ENCODE peak calls at places on chromosomes 6 and 20, in nine cellular contexts. W is ascending aorta; Y is left ventricle myocardium inferior; K is mucosa of descending colon; X is H9; T is naive thymus-derived CD4-positive, alpha-beta T cell; G is psoas muscle; B is CD4-positive, CD25-positive, alpha-beta regulatory T cell; I is BE2C. Z is an unnamed sample. For H3K4me1, the result is how much of the 10 kb centered on the place peaks cover.

GRCh38 chr20:33789109-33789857 is 21.9 kb upstream of the CHMP4B start:
- DNase-seq in W (peak), Y (no peak), K (peak), X (no peak), T (no peak), G (peak), B (no peak), I (peak), Z (no peak)

GRCh38 chr20:11195169-11195568 is 521.4 kb upstream of the JAG1 start:
- DNase-seq in W (no peak), Y (peak), K (peak), X (no peak), T (no peak), G (peak), B (no peak), I (no peak), Z (no peak)

GRCh38 chr6:118618676-118619377 is 32.6 kb downstream of the CEP85L start:
- DNase-seq in W (peak), Y (peak), K (no peak), X (peak), T (peak), G (peak), B (peak), I (peak), Z (peak)

GRCh38 chr20:9769954-9770353 is 68.9 kb downstream of the PAK5 start:
- DNase-seq in W (no peak), Y (no peak), K (no peak), X (no peak), T (no peak), G (no peak), B (no peak), I (no peak), Z (no peak)

GRCh38 chr20:59620860-59621485 is 16.6 kb downstream of the PHACTR3 start:
- DNase-seq in W (no peak), Y (no peak), K (no peak), X (no peak), T (no peak), G (no peak), B (no peak), I (no peak), Z (no peak)

GRCh38 chr6:135419162-135419561 is 78.4 kb downstream of the AHI1 start:
- DNase-seq in W (no peak), Y (no peak), K (no peak), X (no peak), T (no peak), G (no peak), B (no peak), I (no peak), Z (no peak)

GRCh38 chr6:113496157-113496556 is 361.0 kb upstream of the MARCKS start:
- DNase-seq in W (no peak), Y (no peak), K (no peak), X (no peak), T (no peak), G (no peak), B (no peak), I (no peak), Z (no peak)

GRCh38 chr6:138538390-138539031 is 39.2 kb upstream of the NHSL1 start:
- DNase-seq in W (no peak), Y (peak), K (no peak), X (no peak), T (no peak), G (no peak), B (no peak), I (no peak), Z (no peak)

GRCh38 chr6:12645941-12646340 is 70.6 kb upstream of the PHACTR1 start:
- DNase-seq in W (no peak), Y (no peak), K (no peak), X (no peak), T (no peak), G (no peak), B (no peak), I (no peak), Z (no peak)

GRCh38 chr6:10749734-10750133 is 2.1 kb downstream of the TMEM14B start:
- DNase-seq in W (no peak), Y (no peak), K (no peak), X (no peak), T (no peak), G (no peak), B (no peak), I (no peak), Z (no peak)

GRCh38 chr6:80523029-80523428 is 416.6 kb downstream of the BCKDHB start:
- DNase-seq in W (no peak), Y (no peak), K (no peak), X (no peak), T (no peak), G (no peak), B (no peak), I (no peak), Z (no peak)

GRCh38 chr6:7467007-7467897 is 74.2 kb upstream of the DSP start:
- DNase-seq in W (no peak), Y (no peak), K (no peak), X (no peak), T (no peak), G (no peak), B (no peak), I (no peak), Z (no peak)

GRCh38 chr6:27617700-27618689 is 145.1 kb upstream of the ZNF184 start:
- DNase-seq in W (no peak), Y (no peak), K (no peak), X (peak), T (no peak), G (no peak), B (no peak), I (peak), Z (no peak)

GRCh38 chr6:113055086-113055485 is 708.0 kb downstream of the RFPL4B start:
- DNase-seq in W (no peak), Y (no peak), K (no peak), X (no peak), T (no peak), G (no peak), B (no peak), I (no peak), Z (no peak)

GRCh38 chr6:28693033-28693750 is 167.5 kb downstream of the GPX5 start:
- DNase-seq in W (no peak), Y (no peak), K (no peak), X (no peak), T (no peak), G (no peak), B (no peak), I (no peak), Z (no peak)

DNA sequence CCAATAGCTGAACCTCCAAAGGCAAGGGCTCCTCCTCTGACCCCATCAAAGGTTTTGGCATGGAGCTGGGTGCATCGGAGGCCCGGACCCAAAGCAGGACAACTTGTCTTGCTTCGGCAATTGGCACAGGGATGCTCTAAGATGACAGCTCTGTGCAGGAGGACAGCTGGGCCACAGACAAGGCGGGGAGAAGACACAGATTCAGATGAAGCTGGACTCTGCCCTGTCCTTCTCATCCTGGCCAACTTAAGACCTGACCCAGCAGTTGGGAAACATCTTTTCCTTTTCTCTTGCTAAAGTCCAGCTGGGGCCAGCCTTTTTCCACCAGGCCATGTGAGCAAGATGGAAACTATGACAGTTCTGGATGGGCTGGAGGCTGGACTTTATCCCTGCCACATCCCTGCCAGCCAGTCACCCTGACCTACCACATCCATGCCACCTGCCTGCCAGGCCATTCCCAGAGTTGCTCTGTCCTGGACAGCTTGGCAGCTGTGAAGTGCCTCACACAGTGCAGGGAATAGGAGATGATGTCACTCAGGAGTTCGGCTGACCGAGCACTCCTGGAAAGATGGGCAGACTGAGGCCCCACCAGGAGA is 12.7 kb upstream of the PSMF1 start:
- DNase-seq in W (no peak), Y (no peak), K (no peak), X (no peak), T (no peak), G (no peak), B (no peak), I (no peak), Z (no peak)
- H3K4me1 ChIP-seq in W (under half), Y (under half), K (under half), X (under half), T (under half), G (under half), B (under half), I (under half), Z (under half)

GRCh38 chr20:49562341-49563014 is 5.5 kb downstream of the PTGIS start:
- DNase-seq in W (peak), Y (peak), K (peak), X (peak), T (no peak), G (peak), B (no peak), I (no peak), Z (no peak)

GRCh38 chr20:49560186-49560585 is 7.8 kb downstream of the PTGIS start:
- DNase-seq in W (no peak), Y (no peak), K (no peak), X (no peak), T (no peak), G (no peak), B (no peak), I (no peak), Z (no peak)

GRCh38 chr20:49560646-49561045 is 7.3 kb downstream of the PTGIS start:
- DNase-seq in W (peak), Y (no peak), K (no peak), X (no peak), T (no peak), G (no peak), B (no peak), I (no peak), Z (no peak)

GRCh38 chr20:49561806-49562205 is 6.1 kb downstream of the PTGIS start:
- DNase-seq in W (no peak), Y (no peak), K (no peak), X (no peak), T (no peak), G (no peak), B (no peak), I (no peak), Z (no peak)

DNA sequence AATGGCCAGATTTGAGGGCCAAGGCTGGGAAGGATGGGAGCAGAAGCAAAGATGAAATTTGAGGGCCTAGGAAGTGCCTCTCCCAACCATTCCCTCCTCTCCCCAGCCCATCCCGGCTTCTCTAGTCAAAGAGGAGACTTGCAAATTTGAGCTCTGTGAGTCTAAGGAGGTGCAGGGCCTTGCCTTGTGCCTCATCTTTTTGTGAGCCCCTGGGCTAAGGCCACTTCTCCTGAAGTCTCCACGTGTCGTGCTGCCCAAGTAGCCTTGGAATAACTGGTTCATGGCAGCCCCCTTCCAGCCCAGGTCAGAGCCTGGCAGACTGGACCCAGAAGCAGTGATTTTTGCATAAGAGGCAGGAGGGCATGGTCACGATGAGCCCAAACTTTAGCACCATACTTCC is 6.7 kb downstream of the PTGIS start:
- DNase-seq in W (peak), Y (no peak), K (no peak), X (no peak), T (no peak), G (no peak), B (no peak), I (no peak), Z (no peak)
- H3K4me1 ChIP-seq in W (half or more), Y (under half), K (under half), X (under half), T (under half), G (under half), B (under half), I (under half), Z (under half)

GRCh38 chr6:33204165-33204414 is 365 bp upstream of the HSD17B8 start:
- DNase-seq in W (no peak), Y (no peak), K (no peak), X (no peak), T (no peak), G (no peak), B (no peak), I (no peak), Z (no peak)

GRCh38 chr6:33201935-33202334 is 1.3 kb downstream of the SLC39A7 start:
- DNase-seq in W (peak), Y (no peak), K (no peak), X (no peak), T (no peak), G (no peak), B (no peak), I (no peak), Z (no peak)

GRCh38 chr6:33204415-33205171 is at the start of gene HSD17B8:
- DNase-seq in W (peak), Y (peak), K (peak), X (peak), T (peak), G (peak), B (peak), I (peak), Z (peak)

GRCh38 chr6:33202799-33203198 is 1.7 kb upstream of the HSD17B8 start:
- DNase-seq in W (peak), Y (no peak), K (no peak), X (no peak), T (no peak), G (peak), B (no peak), I (no peak), Z (no peak)

DNA sequence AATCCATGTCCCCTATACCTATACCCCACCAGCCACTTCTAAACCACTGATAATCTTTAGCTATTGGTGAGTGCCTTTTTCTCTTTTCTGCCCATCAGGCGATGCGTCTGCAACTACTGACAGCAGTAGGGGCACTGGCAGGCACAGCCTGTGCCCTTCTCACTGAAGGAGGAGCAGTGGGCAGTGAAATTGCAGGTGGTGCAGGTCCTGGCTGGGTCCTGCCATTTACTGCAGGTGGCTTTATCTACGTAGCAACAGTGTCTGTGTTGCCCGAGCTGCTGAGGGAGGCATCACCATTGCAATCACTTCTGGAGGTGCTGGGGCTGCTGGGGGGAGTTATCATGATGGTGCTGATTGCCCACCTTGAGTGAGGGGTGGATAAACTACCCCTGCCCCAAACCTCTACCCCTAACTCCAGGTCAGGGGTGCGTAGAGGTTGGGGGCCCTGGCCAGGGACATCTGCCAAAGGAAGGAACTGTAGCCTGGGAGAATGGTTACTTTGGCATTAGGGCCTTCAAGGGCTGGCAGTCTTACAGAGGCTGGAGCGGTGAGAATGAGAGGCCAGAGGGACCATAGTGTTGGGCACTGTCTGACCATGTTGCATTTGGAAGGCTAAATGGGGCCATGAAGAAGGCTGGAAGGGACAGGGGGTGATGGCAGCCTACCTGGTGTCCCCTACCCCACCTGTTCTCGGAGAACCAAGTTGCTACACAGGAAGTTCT is 851 bp upstream of the HSD17B8 start:
- DNase-seq in W (peak), Y (no peak), K (no peak), X (no peak), T (no peak), G (peak), B (no peak), I (no peak), Z (no peak)
- H3K4me1 ChIP-seq in W (under half), Y (half or more), K (under half), X (under half), T (under half), G (under half), B (half or more), I (under half), Z (half or more)

GRCh38 chr20:62065669-62066338 is at the start of gene TAF4:
- DNase-seq in W (peak), Y (peak), K (peak), X (peak), T (peak), G (peak), B (peak), I (peak), Z (peak)

GRCh38 chr20:62064788-62065668 is 653 bp downstream of the TAF4 start:
- DNase-seq in W (no peak), Y (no peak), K (no peak), X (no peak), T (no peak), G (peak), B (no peak), I (peak), Z (no peak)

GRCh38 chr20:62066983-62067433 is 1.3 kb upstream of the TAF4 start:
- DNase-seq in W (no peak), Y (no peak), K (no peak), X (peak), T (no peak), G (no peak), B (no peak), I (no peak), Z (no peak)

GRCh38 chr20:62067547-62068260 is 2.0 kb upstream of the TAF4 start:
- DNase-seq in W (no peak), Y (no peak), K (no peak), X (no peak), T (no peak), G (no peak), B (no peak), I (no peak), Z (no peak)

DNA sequence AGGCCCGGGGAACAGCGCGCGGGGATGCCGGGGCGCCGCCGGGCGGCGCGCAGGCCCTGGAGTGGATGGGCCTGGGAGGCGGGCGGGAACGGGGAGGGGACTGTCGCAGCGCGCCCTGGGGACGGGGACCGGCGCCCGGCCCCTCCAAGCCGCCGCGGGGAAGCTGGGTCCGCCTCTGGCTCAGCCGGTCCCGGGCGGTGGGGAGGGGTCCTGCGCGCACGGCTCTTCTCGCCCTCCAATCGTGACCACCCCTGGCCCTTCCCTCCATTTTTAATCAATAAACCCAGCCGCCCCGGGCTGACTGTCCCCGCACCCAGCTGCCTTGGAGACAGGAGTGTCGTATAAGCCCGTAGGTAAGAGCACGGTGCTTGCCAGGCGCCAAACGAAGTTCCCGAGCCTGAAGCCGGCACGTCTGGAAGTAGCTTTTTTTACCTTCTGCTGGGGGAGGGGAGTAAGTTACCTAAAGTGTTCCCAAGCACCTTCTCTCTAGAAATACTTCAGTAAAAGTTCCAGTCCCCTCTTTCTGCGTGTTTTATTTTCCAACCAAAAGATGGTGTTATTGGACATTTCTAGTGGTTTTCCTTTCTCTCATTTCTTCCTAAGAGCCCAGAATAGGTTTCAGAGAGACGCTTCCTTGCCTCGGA is 780 bp upstream of the TAF4 start:
- DNase-seq in W (no peak), Y (peak), K (peak), X (peak), T (peak), G (peak), B (peak), I (peak), Z (peak)
- H3K4me1 ChIP-seq in W (under half), Y (under half), K (under half), X (under half), T (under half), G (under half), B (under half), I (under half), Z (under half)

DNA sequence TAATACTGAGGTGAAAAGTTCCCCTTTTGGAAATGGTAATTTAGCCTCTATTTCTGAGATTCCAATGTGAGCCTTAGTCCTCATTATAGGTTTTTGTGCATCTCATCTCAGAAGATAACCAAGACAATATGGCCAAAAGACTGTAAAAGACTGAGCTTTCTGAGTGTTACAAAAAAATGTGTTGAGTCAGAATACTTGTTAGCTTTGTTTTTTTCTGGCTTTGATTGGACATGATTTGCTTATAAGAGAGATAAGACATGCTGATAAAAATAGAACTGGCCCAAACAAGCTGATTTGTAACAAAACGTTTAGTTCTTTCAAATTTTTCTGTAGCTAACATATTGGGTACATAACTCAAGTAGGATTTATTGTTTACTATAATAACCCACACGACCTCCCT is 33.0 kb downstream of the FILIP1 start:
- DNase-seq in W (no peak), Y (no peak), K (no peak), X (no peak), T (no peak), G (no peak), B (no peak), I (no peak), Z (no peak)
- H3K4me1 ChIP-seq in W (under half), Y (half or more), K (under half), X (under half), T (under half), G (half or more), B (under half), I (under half), Z (under half)

DNA sequence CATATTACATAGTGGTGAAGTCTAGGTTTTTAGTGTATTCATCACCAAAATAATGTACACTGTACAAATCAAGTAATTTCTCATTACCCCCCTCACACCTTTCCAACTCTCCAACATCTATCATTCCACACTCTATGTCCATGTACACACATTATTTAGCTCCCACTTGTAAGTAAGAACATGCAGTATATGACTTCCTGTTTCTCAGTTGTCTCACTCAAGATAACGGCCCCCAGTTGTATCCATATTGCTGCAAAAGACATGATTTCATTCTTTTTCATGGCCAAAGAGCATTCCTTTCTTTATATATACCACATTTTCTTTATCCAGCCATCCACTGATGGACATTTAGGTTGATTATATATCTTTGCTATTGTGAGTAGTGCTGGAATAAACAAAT is 86.0 kb downstream of the UBE3D start:
- DNase-seq in W (no peak), Y (no peak), K (no peak), X (no peak), T (no peak), G (no peak), B (no peak), I (no peak), Z (no peak)
- H3K4me1 ChIP-seq in W (under half), Y (under half), K (under half), X (under half), T (under half), G (under half), B (under half), I (under half), Z (under half)

GRCh38 chr20:14801591-14802325 is 464.3 kb upstream of the FLRT3 start:
- DNase-seq in W (no peak), Y (no peak), K (no peak), X (no peak), T (no peak), G (no peak), B (no peak), I (peak), Z (no peak)

GRCh38 chr20:14807224-14807623 is 469.8 kb upstream of the FLRT3 start:
- DNase-seq in W (no peak), Y (no peak), K (no peak), X (no peak), T (no peak), G (no peak), B (no peak), I (no peak), Z (no peak)
- H3K4me1 ChIP-seq in W (under half), Y (under half), K (under half), X (under half), T (under half), G (under half), B (under half), I (under half), Z (under half)

Z was measured in CD8-positive, alpha-beta T cell.